ENCODE peak calls at places on chromosome 18, in eight cellular contexts. D is NB4, T is lower lobe of right lung, F is fibroblast of villous mesenchyme, H is transverse colon, S is lower leg skin, Z is sigmoid colon, V is BE2C. G is an unnamed sample.

GRCh38 chr18:67608909-67609308 is 92.4 kb upstream of the DSEL start:
- DNase-seq in H (no peak), Z (no peak), T (no peak), F (peak), V (no peak), D (no peak), S (no peak), G (peak)

GRCh38 chr18:32624182-32624723 is 148.6 kb downstream of the KLHL14 start:
- DNase-seq in T (no peak), V (no peak), Z (no peak), F (no peak), D (no peak), H (no peak), S (no peak), G (no peak)

GRCh38 chr18:65073060-65073550 is 677.7 kb upstream of the CDH7 start:
- DNase-seq in H (no peak), F (no peak), D (peak), V (no peak), S (no peak), T (no peak), Z (no peak), G (no peak)

GRCh38 chr18:57649536-57650495 is 28.2 kb upstream of the NARS1 start:
- DNase-seq in Z (no peak), H (no peak), T (no peak), D (no peak), S (peak), V (no peak), F (peak), G (peak)

GRCh38 chr18:31643003-31643402 is 41.4 kb downstream of the B4GALT6 start:
- DNase-seq in T (no peak), H (no peak), D (no peak), V (no peak), S (no peak), Z (no peak), F (no peak), G (peak)

GRCh38 chr18:47490882-47491281 is 239.4 kb upstream of the SKOR2 start:
- DNase-seq in Z (no peak), F (no peak), D (no peak), S (no peak), H (no peak), V (no peak), T (no peak), G (no peak)

GRCh38 chr18:12598181-12598921 is 59.6 kb downstream of the SPIRE1 start:
- DNase-seq in Z (no peak), S (no peak), D (peak), T (no peak), H (no peak), V (no peak), F (peak), G (peak)

GRCh38 chr18:58091099-58091611 is 47.1 kb downstream of the NEDD4L start:
- DNase-seq in V (no peak), Z (no peak), S (no peak), T (no peak), F (no peak), D (peak), H (peak), G (no peak)

GRCh38 chr18:45849529-45849928 is 24.1 kb downstream of the SIGLEC15 start:
- DNase-seq in F (no peak), Z (no peak), S (no peak), H (no peak), V (no peak), D (no peak), T (no peak), G (no peak)

GRCh38 chr18:52499018-52499417 is 159.0 kb downstream of the DCC start:
- DNase-seq in Z (no peak), D (no peak), V (no peak), H (no peak), S (no peak), F (no peak), T (no peak), G (no peak)

GRCh38 chr18:29962579-29962978 is 1080.0 kb downstream of the DSC3 start:
- DNase-seq in H (no peak), V (no peak), Z (no peak), T (no peak), D (no peak), S (no peak), F (no peak), G (no peak)

GRCh38 chr18:26477828-26478466 is 70.4 kb downstream of the KCTD1 start:
- DNase-seq in T (no peak), H (no peak), F (no peak), Z (no peak), V (no peak), D (no peak), S (no peak), G (no peak)

GRCh38 chr18:26864658-26865057 is 849 bp downstream of the AQP4 start:
- DNase-seq in D (no peak), H (no peak), Z (no peak), F (no peak), V (no peak), T (no peak), S (no peak), G (no peak)

GRCh38 chr18:24731158-24731557 is 270.7 kb downstream of the HRH4 start:
- DNase-seq in S (no peak), F (no peak), T (no peak), Z (no peak), H (peak), D (no peak), V (no peak), G (no peak)

GRCh38 chr18:61639886-61640285 is 252.9 kb downstream of the RNF152 start:
- DNase-seq in V (no peak), H (no peak), S (no peak), D (no peak), F (peak), Z (no peak), T (no peak), G (no peak)

GRCh38 chr18:13809025-13809384 is 14.9 kb upstream of the MC5R start:
- DNase-seq in S (peak), H (peak), F (no peak), D (no peak), T (no peak), Z (no peak), V (no peak), G (no peak)

GRCh38 chr18:79679552-79680099 is at the start of gene CTDP1:
- DNase-seq in T (peak), F (peak), D (peak), V (peak), Z (peak), H (peak), S (peak), G (peak)

GRCh38 chr18:25830787-25831186 is 259.6 kb downstream of the SS18 start:
- DNase-seq in Z (no peak), F (peak), V (no peak), D (no peak), T (no peak), H (no peak), S (peak), G (peak)

GRCh38 chr18:31497711-31498449 is at the start of gene DSG2:
- DNase-seq in V (peak), F (peak), S (peak), T (peak), H (peak), Z (peak), D (peak), G (peak)

GRCh38 chr18:28036481-28036880 is 140.4 kb downstream of the CDH2 start:
- DNase-seq in Z (no peak), H (no peak), T (no peak), V (no peak), D (no peak), F (no peak), S (no peak), G (no peak)

GRCh38 chr18:78814321-78814720 is 165.3 kb upstream of the SALL3 start:
- DNase-seq in H (no peak), Z (no peak), S (no peak), F (no peak), D (no peak), T (no peak), V (no peak), G (no peak)

GRCh38 chr18:478679-479078 is 21.8 kb downstream of the COLEC12 start:
- DNase-seq in T (no peak), S (no peak), D (no peak), V (no peak), Z (no peak), H (no peak), F (peak), G (peak)

GRCh38 chr18:24968233-24968775 is 383.7 kb downstream of the ZNF521 start:
- DNase-seq in H (no peak), S (no peak), D (no peak), F (no peak), V (no peak), T (no peak), Z (no peak), G (no peak)

GRCh38 chr18:38633333-38633732 is 1067.7 kb upstream of the CELF4 start:
- DNase-seq in F (no peak), V (no peak), S (no peak), H (no peak), Z (no peak), T (no peak), D (no peak), G (no peak)

GRCh38 chr18:68797901-68798300 is at the start of gene CCDC102B:
- DNase-seq in V (no peak), D (no peak), S (no peak), H (no peak), F (peak), T (no peak), Z (no peak), G (peak)

GRCh38 chr18:7609617-7610016 is 42.5 kb downstream of the PTPRM start:
- DNase-seq in T (no peak), D (no peak), F (no peak), H (no peak), Z (no peak), V (no peak), S (no peak), G (no peak)

GRCh38 chr18:57051586-57052044 is 95.3 kb upstream of the BOD1L2 start:
- DNase-seq in F (no peak), D (no peak), H (peak), V (peak), Z (no peak), S (no peak), T (no peak), G (no peak)

GRCh38 chr18:31891566-31891965 is 51.4 kb downstream of the TRAPPC8 start:
- DNase-seq in S (no peak), T (no peak), F (no peak), Z (no peak), H (no peak), V (no peak), D (no peak), G (no peak)

GRCh38 chr18:43484710-43485109 is 207.4 kb upstream of the SYT4 start:
- DNase-seq in S (no peak), T (no peak), V (no peak), F (no peak), Z (no peak), H (no peak), D (no peak), G (no peak)

GRCh38 chr18:48613589-48613988 is 74.8 kb downstream of the CTIF start:
- DNase-seq in F (no peak), D (no peak), H (peak), S (no peak), T (no peak), V (peak), Z (peak), G (no peak)
- H3K4me3 ChIP-seq in F (no peak), D (no peak), H (no peak), S (no peak), T (no peak), V (no peak), Z (no peak), G (no peak)

DNA sequence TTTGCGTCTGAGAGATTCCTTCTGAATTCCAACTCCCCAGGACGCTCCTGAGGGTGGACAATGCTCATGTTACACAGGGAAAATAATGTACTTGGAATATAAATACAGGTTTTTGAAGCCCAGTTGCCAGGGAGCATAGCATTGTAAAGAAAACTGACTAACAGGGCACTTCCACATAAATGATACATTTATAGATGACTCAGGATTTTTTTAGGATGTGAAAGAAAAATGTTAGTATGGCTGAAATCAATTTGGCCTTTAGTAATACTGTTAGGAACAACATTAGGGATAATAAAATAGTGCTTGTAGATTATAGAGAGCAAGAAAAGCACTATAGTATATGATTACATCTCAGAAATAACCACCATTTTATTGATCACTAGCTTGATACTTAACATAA is 23.6 kb downstream of the ZNF397 start:
- DNase-seq in V (no peak), S (no peak), H (no peak), Z (no peak), D (no peak), T (no peak), F (no peak), G (no peak)
- TF ChIP-seq CTCF in V (no peak), S (no peak), H (no peak), Z (no peak), D (no peak), T (no peak), F (no peak), G (no peak)

GRCh38 chr18:74803769-74804168 is 206.1 kb downstream of the ZNF407 start:
- DNase-seq in Z (no peak), S (no peak), V (peak), F (peak), T (no peak), D (no peak), H (no peak), G (peak)
- H3K4me3 ChIP-seq in Z (peak), S (no peak), V (peak), F (peak), T (no peak), D (no peak), H (no peak), G (no peak)

DNA sequence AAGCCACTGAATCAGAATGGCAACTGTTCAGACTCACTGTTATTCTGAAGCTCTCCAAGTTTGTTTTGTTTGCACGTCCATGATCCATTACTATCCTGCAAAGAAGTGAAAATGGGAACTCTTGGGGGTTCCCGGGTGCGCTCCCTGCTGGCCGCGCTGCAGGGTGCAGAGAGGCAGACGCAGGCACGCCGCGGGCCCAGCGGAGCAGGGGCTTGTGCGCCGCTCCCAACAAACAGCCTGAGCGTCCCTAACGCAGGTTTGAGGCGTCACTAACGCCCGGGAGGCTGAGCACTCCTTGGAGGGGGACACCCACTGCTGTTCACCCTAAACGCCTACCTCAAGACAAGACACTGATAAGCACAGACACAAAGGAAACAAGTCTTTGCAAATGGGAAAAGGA is 14.3 kb upstream of the PIEZO2 start:
- DNase-seq in H (no peak), S (no peak), V (no peak), T (peak), F (peak), D (peak), Z (no peak), G (peak)
- TF ChIP-seq CTCF in H (no peak), S (no peak), V (no peak), T (peak), F (peak), D (peak), Z (no peak), G (peak)

DNA sequence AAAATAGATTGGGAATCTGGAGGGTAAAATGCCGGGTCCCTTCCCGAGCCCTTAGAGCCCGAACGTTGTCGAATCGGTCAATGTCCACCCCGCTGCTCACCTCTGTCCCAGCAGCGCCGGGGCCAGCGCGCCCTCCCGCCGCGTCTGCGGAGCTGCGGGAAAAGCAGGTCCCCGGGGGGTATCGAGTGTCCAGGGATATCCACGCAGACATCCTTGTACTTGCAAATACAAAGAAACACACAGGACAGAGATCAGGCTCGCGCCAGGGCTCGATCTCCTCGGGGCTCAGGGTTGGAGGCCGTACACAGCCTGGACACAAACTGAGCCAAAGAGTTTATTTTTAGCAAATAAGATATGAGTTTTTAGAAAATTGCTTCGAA is 2.3 kb upstream of the GATA6 start:
- DNase-seq in V (no peak), F (no peak), D (no peak), Z (no peak), H (no peak), T (no peak), S (no peak), G (no peak)
- H3K4me3 ChIP-seq in V (no peak), F (no peak), D (no peak), Z (peak), H (no peak), T (peak), S (no peak), G (peak)

GRCh38 chr18:54775686-54776085 is 52.6 kb upstream of the RAB27B start:
- DNase-seq in S (no peak), V (peak), D (peak), H (no peak), F (peak), Z (no peak), T (no peak), G (peak)
- TF ChIP-seq CTCF in S (no peak), V (peak), D (no peak), H (no peak), F (peak), Z (no peak), T (no peak), G (peak)

DNA sequence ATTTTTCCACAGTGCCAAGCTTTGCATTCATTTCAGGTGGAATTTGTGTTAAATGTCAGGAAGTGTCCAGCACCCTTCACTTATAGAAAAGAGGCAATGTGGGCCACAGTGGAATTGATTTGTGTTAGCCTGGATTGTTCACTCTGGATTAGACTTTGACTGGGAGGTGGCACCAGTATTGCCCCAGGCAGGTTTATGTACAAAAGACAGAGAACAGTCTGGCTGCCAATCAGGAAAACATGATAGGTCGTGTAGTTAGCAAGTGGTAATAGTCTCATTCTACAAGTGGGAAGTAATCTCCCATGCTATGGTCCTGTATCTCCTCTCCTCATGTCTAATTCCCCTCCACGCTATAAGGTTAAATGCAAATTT is 45.6 kb downstream of the RAB27B start:
- DNase-seq in F (no peak), T (no peak), S (peak), Z (no peak), D (no peak), H (peak), V (no peak), G (no peak)
- H3K4me3 ChIP-seq in F (no peak), T (no peak), S (no peak), Z (no peak), D (no peak), H (no peak), V (no peak), G (no peak)

DNA sequence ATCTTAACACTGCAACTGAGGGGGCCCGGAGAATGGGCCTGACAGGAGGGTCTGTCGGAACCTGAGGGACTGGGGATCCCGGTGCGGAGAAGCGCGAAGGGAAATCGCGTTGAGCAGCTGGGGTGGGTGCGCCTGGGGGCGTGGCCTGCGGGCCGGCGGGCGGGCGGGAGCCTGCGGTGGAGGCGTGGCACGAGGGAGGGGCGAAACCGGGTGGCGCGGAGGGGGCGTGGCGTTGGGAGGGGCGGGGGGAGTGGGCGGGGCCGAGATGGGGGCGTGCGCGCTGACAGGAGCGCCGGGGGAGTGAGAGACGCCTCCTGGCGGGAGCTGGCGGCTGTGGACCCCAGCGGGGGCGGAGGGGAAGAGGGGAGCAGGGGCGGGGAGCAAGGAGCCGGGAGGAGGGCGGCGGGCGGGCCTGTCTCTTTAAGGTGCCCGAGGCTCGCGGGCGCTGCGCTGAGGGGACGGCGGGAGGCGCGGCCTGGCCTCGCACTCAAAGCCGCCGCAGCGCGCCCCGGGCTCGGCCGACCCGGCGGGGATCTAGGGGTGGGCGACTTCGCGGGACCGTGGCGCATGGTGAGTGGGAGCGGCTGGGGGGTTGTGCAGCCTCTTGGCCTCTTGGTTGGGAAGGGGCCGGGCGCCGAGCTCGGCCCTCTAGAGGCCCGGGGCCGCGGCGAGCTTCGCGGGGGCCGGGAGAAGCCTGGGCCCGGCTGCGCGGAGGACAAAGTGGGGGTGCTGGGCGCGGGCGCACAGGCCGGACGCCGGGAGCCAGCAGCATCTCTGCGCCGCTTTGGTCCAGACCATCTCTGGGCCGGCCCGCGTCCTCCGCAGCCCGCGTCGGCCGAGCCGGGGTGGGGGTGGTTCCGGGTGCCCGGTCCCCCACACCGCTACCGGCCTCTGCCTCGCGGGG is at the start of gene TWSG1:
- DNase-seq in H (peak), Z (peak), V (peak), D (peak), T (peak), F (peak), S (peak), G (peak)
- TF ChIP-seq CTCF in H (no peak), Z (no peak), V (peak), D (peak), T (peak), F (peak), S (no peak), G (peak)